ENCODE peak calls at places on chromosome 18, in ten cellular contexts. C, P, Y, N, Z, R, L, V, Q and H are unnamed samples. For H3K27me3, the result is how much of the 10 kb centered on the place peaks cover.

GRCh38 chr18:59455728-59456276 is 96.7 kb upstream of the LMAN1 start:
- DNase-seq in L (no peak), Z (no peak), C (no peak), R (no peak), Q (no peak), Y (no peak), N (no peak), P (no peak), V (no peak), H (no peak)

GRCh38 chr18:56645415-56646016 is 5.6 kb upstream of the WDR7 start:
- DNase-seq in Q (no peak), L (peak), Y (no peak), C (no peak), R (no peak), P (no peak), N (no peak), Z (no peak), V (no peak), H (no peak)

GRCh38 chr18:75624836-75625235 is 197.3 kb upstream of the SMIM21 start:
- DNase-seq in Y (no peak), V (no peak), N (no peak), Q (no peak), P (peak), Z (no peak), L (no peak), C (no peak), R (no peak), H (no peak)

GRCh38 chr18:32767400-32767799 is 5.4 kb downstream of the KLHL14 start:
- DNase-seq in P (no peak), L (no peak), V (no peak), Y (no peak), C (no peak), N (no peak), R (no peak), Z (no peak), Q (no peak), H (no peak)

GRCh38 chr18:61127714-61128485 is 205.3 kb upstream of the CDH20 start:
- DNase-seq in R (no peak), P (no peak), C (no peak), V (no peak), Y (no peak), Q (peak), Z (no peak), N (no peak), L (no peak), H (no peak)

GRCh38 chr18:27583021-27583420 is 397.9 kb upstream of the CHST9 start:
- DNase-seq in R (no peak), C (no peak), L (no peak), Z (no peak), N (no peak), Y (no peak), V (no peak), P (peak), Q (no peak), H (no peak)

GRCh38 chr18:10242922-10243680 is 211.3 kb upstream of the APCDD1 start:
- DNase-seq in Q (peak), P (no peak), C (no peak), L (peak), V (no peak), Y (no peak), N (no peak), R (no peak), Z (no peak), H (no peak)

GRCh38 chr18:50418650-50419049 is 43.8 kb downstream of the SKA1 start:
- DNase-seq in N (no peak), Z (no peak), Q (no peak), Y (no peak), P (no peak), L (no peak), R (no peak), C (no peak), V (no peak), H (no peak)

GRCh38 chr18:24497052-24497754 is 36.8 kb downstream of the HRH4 start:
- DNase-seq in V (no peak), Z (no peak), P (peak), Y (no peak), L (no peak), N (peak), Q (no peak), R (no peak), C (no peak), H (peak)

GRCh38 chr18:72544092-72544886 is at the start of gene CBLN2:
- DNase-seq in Z (peak), R (peak), Y (no peak), P (peak), N (peak), L (peak), C (peak), Q (peak), V (peak), H (peak)

GRCh38 chr18:46281185-46282176 is 177.3 kb downstream of the HAUS1 start:
- DNase-seq in L (peak), R (peak), V (peak), Y (no peak), Q (peak), N (peak), P (peak), Z (peak), C (peak), H (peak)

GRCh38 chr18:14014456-14014855 is 99.1 kb upstream of the MC2R start:
- DNase-seq in Y (no peak), P (no peak), N (no peak), Z (no peak), R (no peak), V (no peak), Q (no peak), L (no peak), C (no peak), H (no peak)

GRCh38 chr18:35371412-35372195 is 5.5 kb downstream of the ZNF396 start:
- DNase-seq in Q (no peak), Y (no peak), V (no peak), C (no peak), R (no peak), Z (no peak), L (no peak), N (peak), P (peak), H (peak)

GRCh38 chr18:62781262-62781661 is 65.9 kb downstream of the PHLPP1 start:
- DNase-seq in L (no peak), C (no peak), V (peak), N (no peak), Z (no peak), Q (no peak), R (no peak), Y (no peak), P (no peak), H (peak)

GRCh38 chr18:36321636-36322407 is 24.3 kb downstream of the FHOD3 start:
- DNase-seq in Q (peak), R (peak), Z (no peak), V (no peak), Y (no peak), P (peak), C (no peak), L (no peak), N (peak), H (peak)

GRCh38 chr18:39415471-39415870 is 1849.9 kb upstream of the CELF4 start:
- DNase-seq in Y (no peak), R (no peak), C (no peak), Z (no peak), V (no peak), N (no peak), L (no peak), P (no peak), Q (no peak), H (peak)

GRCh38 chr18:60060578-60060977 is 160.8 kb downstream of the PMAIP1 start:
- DNase-seq in L (no peak), Q (no peak), N (no peak), V (no peak), Z (no peak), P (peak), Y (no peak), R (no peak), C (no peak), H (peak)

GRCh38 chr18:70387018-70387417 is 98.2 kb downstream of the SOCS6 start:
- DNase-seq in P (no peak), Y (no peak), V (no peak), C (no peak), Z (no peak), L (no peak), Q (no peak), R (no peak), N (no peak), H (no peak)

GRCh38 chr18:7946724-7947377 is 379.7 kb downstream of the PTPRM start:
- DNase-seq in Q (no peak), C (no peak), N (peak), R (peak), Y (no peak), P (peak), V (no peak), L (peak), Z (peak), H (no peak)

GRCh38 chr18:58241877-58242276 is 197.9 kb downstream of the NEDD4L start:
- DNase-seq in V (no peak), Q (no peak), Z (peak), P (peak), L (no peak), R (no peak), C (peak), Y (no peak), N (peak), H (no peak)

GRCh38 chr18:24076950-24077349 is 61.9 kb upstream of the CABYR start:
- DNase-seq in R (no peak), V (no peak), N (no peak), Z (no peak), Q (no peak), Y (no peak), L (no peak), C (no peak), P (no peak), H (no peak)

GRCh38 chr18:3703732-3704176 is 253.8 kb downstream of the TGIF1 start:
- DNase-seq in P (peak), L (peak), N (peak), C (peak), Y (no peak), Z (peak), V (peak), R (peak), Q (peak), H (peak)

GRCh38 chr18:25230658-25231326 is 121.2 kb downstream of the ZNF521 start:
- DNase-seq in Z (peak), R (peak), Q (no peak), N (peak), Y (no peak), C (no peak), P (peak), L (no peak), V (peak), H (no peak)

GRCh38 chr18:59343916-59344315 is 15.1 kb downstream of the LMAN1 start:
- DNase-seq in Y (no peak), L (no peak), V (no peak), R (no peak), N (no peak), P (no peak), Q (no peak), C (no peak), Z (no peak), H (no peak)

GRCh38 chr18:70333757-70334156 is 44.9 kb downstream of the SOCS6 start:
- DNase-seq in L (no peak), R (no peak), Z (peak), P (peak), V (no peak), N (peak), C (no peak), Y (no peak), Q (no peak), H (peak)

GRCh38 chr18:45197526-45197970 is 417.7 kb upstream of the SLC14A2 start:
- DNase-seq in C (no peak), L (no peak), P (peak), Q (no peak), R (no peak), Y (peak), Z (peak), V (no peak), N (peak), H (no peak)

GRCh38 chr18:75132931-75133525 is 75.9 kb downstream of the PTGR3 start:
- DNase-seq in R (no peak), C (no peak), P (no peak), V (no peak), L (no peak), Z (no peak), N (no peak), Q (no peak), Y (no peak), H (no peak)

GRCh38 chr18:26943906-26944305 is 78.4 kb upstream of the AQP4 start:
- DNase-seq in C (no peak), N (no peak), L (no peak), V (no peak), Z (no peak), P (no peak), Y (no peak), Q (no peak), R (no peak), H (no peak)

GRCh38 chr18:60935046-60935445 is 398.2 kb upstream of the CDH20 start:
- DNase-seq in C (no peak), R (no peak), Z (no peak), L (no peak), Q (no peak), V (no peak), P (peak), N (no peak), Y (no peak), H (no peak)

GRCh38 chr18:41128126-41128525 is 826.9 kb upstream of the PIK3C3 start:
- DNase-seq in C (no peak), Y (no peak), Q (no peak), P (peak), Z (no peak), V (no peak), R (no peak), L (no peak), N (peak), H (no peak)

GRCh38 chr18:23377669-23378469 is 75.2 kb upstream of the RIOK3 start:
- DNase-seq in Z (peak), Y (peak), R (no peak), P (peak), C (no peak), N (peak), V (no peak), Q (no peak), L (no peak), H (peak)

DNA sequence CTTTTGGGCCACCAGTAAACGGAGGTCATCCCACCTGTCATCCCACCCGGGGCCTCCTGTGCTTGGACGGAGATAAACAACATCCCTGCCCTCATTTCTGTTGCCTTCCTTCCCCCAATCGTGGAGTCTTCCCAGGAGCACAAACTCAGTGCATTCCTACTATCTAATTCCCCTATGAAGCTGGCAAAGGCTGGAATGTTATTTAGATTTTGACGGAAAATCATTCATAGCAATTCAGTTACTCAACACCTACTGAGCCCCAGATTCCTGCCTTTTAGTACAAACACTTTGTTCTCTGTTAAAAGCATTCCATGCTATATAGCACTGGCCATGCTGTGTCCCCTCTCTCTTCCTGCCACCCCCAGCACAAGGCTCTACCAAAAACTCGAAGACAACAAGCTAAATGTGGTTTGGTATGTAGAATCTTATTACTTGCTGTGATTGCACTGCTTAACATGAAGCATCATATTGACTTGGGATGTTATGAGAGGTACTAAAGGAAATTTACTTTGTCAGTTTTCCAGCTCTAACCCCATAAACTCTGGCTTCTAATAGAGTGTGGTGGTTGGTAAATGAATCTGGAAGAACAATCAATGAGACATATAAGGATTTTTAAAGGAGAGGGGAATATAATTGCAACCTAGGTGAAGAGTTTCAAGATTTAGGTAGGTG is 32.3 kb upstream of the IMPA2 start:
- DNase-seq in N (peak), P (peak), L (no peak), Q (no peak), V (no peak), R (no peak), Z (no peak), Y (no peak), C (no peak), H (no peak)
- H3K27ac ChIP-seq in N (peak), P (no peak), L (no peak), Q (no peak), V (no peak), R (no peak), Z (peak), Y (no peak), C (peak), H (no peak)

GRCh38 chr18:38367473-38367872 is 801.9 kb upstream of the CELF4 start:
- DNase-seq in N (no peak), L (no peak), C (no peak), Z (no peak), V (no peak), Y (no peak), Q (no peak), R (no peak), P (no peak), H (no peak)
- TF ChIP-seq CTCF in N (no peak), L (peak), C (no peak), Z (no peak), V (no peak), Y (no peak), Q (peak), R (no peak), P (peak), H (peak)

GRCh38 chr18:29512203-29512602 is 1335.3 kb upstream of the CDH2 start:
- DNase-seq in L (no peak), V (no peak), Y (no peak), Q (no peak), Z (no peak), P (no peak), R (no peak), C (no peak), N (no peak), H (no peak)

DNA sequence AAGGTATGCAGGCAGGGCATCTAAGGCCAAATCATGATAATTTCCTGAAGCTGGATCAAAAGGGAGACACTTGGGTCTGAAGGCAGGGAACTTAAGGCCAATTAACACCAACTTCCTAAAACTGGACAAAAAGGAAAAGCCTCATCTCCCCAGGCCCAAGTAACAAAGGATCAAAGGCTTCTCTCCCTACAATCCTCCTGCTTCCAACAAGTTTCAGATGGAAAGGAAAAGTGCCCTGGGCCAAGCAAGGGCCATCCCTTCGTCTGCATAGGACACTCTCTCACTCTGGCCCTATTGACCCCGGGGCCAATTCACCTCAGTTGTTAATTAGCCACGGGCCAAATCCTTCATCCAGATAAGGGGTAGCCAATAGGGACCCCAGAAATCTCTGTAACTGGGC is 1335.8 kb upstream of the CDH2 start:
- DNase-seq in L (no peak), C (no peak), V (no peak), Y (no peak), Z (no peak), N (no peak), P (no peak), R (no peak), Q (no peak), H (no peak)
- H3K27me3 ChIP-seq in L (under half), C (under half), V (under half), Y (under half), Z (under half), N (under half), P (under half), R (under half), Q (under half), H (under half)

GRCh38 chr18:5162111-5162510 is 34.9 kb downstream of the AKAIN1 start:
- DNase-seq in Q (no peak), C (no peak), Z (no peak), P (no peak), V (no peak), Y (no peak), N (no peak), L (no peak), R (no peak), H (no peak)

GRCh38 chr18:5158587-5158986 is 38.5 kb downstream of the AKAIN1 start:
- DNase-seq in L (no peak), Z (no peak), Q (no peak), R (no peak), C (no peak), P (no peak), N (no peak), Y (no peak), V (no peak), H (no peak)

GRCh38 chr18:5158171-5158570 is 38.9 kb downstream of the AKAIN1 start:
- DNase-seq in V (no peak), R (no peak), C (no peak), Y (no peak), N (no peak), L (no peak), Z (no peak), P (no peak), Q (no peak), H (no peak)

GRCh38 chr18:5155907-5156287 is 41.2 kb downstream of the AKAIN1 start:
- DNase-seq in Y (no peak), R (no peak), Z (no peak), L (no peak), C (no peak), V (no peak), P (no peak), N (no peak), Q (no peak), H (no peak)

GRCh38 chr18:5159080-5159479 is 38.0 kb downstream of the AKAIN1 start:
- DNase-seq in R (no peak), C (no peak), Q (no peak), P (no peak), Z (no peak), V (no peak), Y (no peak), N (no peak), L (no peak), H (no peak)
- H3K27ac ChIP-seq in R (no peak), C (no peak), Q (no peak), P (no peak), Z (no peak), V (no peak), Y (no peak), N (no peak), L (no peak), H (no peak)

GRCh38 chr18:55592106-55592505 is 4.1 kb upstream of the TCF4 start:
- DNase-seq in C (no peak), L (no peak), Y (no peak), Q (no peak), Z (no peak), R (no peak), N (no peak), V (no peak), P (no peak), H (no peak)

GRCh38 chr18:55587341-55588000 is 521 bp downstream of the TCF4 start:
- DNase-seq in C (no peak), P (peak), N (peak), Y (no peak), Z (no peak), V (peak), R (peak), Q (peak), L (peak), H (no peak)

GRCh38 chr18:55588001-55588875 is at the start of gene TCF4:
- DNase-seq in Q (peak), Z (no peak), R (peak), P (peak), L (peak), V (peak), C (peak), Y (no peak), N (peak), H (peak)

GRCh38 chr18:55588876-55589595 is 1.0 kb upstream of the TCF4 start:
- DNase-seq in Z (no peak), Q (no peak), R (no peak), N (peak), V (no peak), C (no peak), P (no peak), Y (no peak), L (no peak), H (peak)

DNA sequence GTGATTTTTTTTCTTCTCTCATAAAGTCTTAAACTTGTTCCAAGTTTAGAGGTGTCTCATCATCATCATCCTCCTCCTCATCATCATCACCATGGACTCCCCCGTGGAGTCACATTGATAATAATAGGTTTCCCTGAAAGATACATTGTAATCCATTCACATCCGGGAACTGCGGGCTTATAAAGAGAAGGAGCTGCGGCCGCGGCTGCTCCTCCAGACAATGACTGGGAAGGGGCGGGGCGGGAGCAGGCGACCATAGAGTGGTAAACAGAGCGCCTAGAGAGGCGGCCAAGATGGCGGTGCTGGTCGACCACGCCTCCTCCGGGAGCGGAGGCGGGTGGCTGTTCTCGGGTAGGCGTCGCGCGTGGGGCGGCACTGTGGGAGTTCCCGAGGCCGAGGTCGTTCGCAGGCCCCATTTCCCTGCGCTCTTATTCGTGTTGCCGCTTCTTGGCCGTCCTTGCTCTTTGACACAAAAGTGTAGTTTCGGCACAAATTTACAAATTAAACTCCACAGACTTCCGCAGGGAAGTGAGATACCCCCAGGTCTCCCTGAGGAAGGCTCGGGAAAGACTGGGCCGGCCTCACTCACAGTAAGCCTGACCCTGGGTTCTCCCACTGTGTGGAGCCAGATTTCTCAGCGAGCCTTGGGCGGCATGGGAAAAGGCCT is 1.8 kb upstream of the TCF4 start:
- DNase-seq in L (peak), N (peak), C (peak), Z (peak), R (peak), P (peak), Y (peak), V (peak), Q (peak), H (peak)
- TF ChIP-seq CTCF in L (no peak), N (no peak), C (no peak), Z (no peak), R (no peak), P (no peak), Y (no peak), V (peak), Q (peak), H (peak)